ENCODE peak calls at places on chromosomes 1 and 21, in seven cellular contexts. One of them, this sample, is unnamed.

GRCh38 chr1:155466996-155467395 is 95.6 kb downstream of the ASH1L start:
- DNase-seq in stimulated activated CD4-positive, alpha-beta T cell treated with anti-CD3 and anti-CD28 coated beads, Interleukin-1b, Interleukin-23, amount 100 ng/mL, for 24 hours: no peak
- DNase-seq in H9: no peak
- DNase-seq in lower leg skin: no peak
- DNase-seq in MM.1S: no peak
- DNase-seq in ureter: no peak
- DNase-seq in adrenal gland: no peak
- DNase-seq in this sample: no peak

GRCh38 chr1:207227131-207227630 is 94.3 kb upstream of the CD55 start:
- DNase-seq in H9: no peak
- DNase-seq in adrenal gland: no peak
- DNase-seq in stimulated activated CD4-positive, alpha-beta T cell treated with anti-CD3 and anti-CD28 coated beads, Interleukin-1b, Interleukin-23, amount 100 ng/mL, for 24 hours: no peak
- DNase-seq in MM.1S: no peak
- DNase-seq in ureter: no peak
- DNase-seq in lower leg skin: no peak
- DNase-seq in this sample: no peak

GRCh38 chr21:41477641-41478318 is 30.2 kb downstream of the TMPRSS2 start:
- DNase-seq in H9: peak; percentile 73
- DNase-seq in stimulated activated CD4-positive, alpha-beta T cell treated with anti-CD3 and anti-CD28 coated beads, Interleukin-1b, Interleukin-23, amount 100 ng/mL, for 24 hours: no peak
- DNase-seq in adrenal gland: no peak
- DNase-seq in lower leg skin: no peak
- DNase-seq in ureter: no peak
- DNase-seq in MM.1S: peak; percentile 92
- DNase-seq in this sample: peak; percentile 79

GRCh38 chr1:64515427-64515826 is 45.5 kb downstream of the CACHD1 start:
- DNase-seq in adrenal gland: peak; percentile 78
- DNase-seq in ureter: peak; percentile 74
- DNase-seq in lower leg skin: peak; percentile 89
- DNase-seq in MM.1S: no peak
- DNase-seq in H9: no peak
- DNase-seq in stimulated activated CD4-positive, alpha-beta T cell treated with anti-CD3 and anti-CD28 coated beads, Interleukin-1b, Interleukin-23, amount 100 ng/mL, for 24 hours: no peak
- DNase-seq in this sample: peak; percentile 75

GRCh38 chr1:36341626-36342320 is 18.3 kb upstream of the EVA1B start:
- DNase-seq in adrenal gland: no peak
- DNase-seq in MM.1S: no peak
- DNase-seq in stimulated activated CD4-positive, alpha-beta T cell treated with anti-CD3 and anti-CD28 coated beads, Interleukin-1b, Interleukin-23, amount 100 ng/mL, for 24 hours: no peak
- DNase-seq in lower leg skin: no peak
- DNase-seq in ureter: no peak
- DNase-seq in H9: no peak
- DNase-seq in this sample: no peak

GRCh38 chr1:30507391-30508174 is 215.8 kb downstream of the MATN1 start:
- DNase-seq in ureter: no peak
- DNase-seq in lower leg skin: peak; percentile 67
- DNase-seq in H9: no peak
- DNase-seq in adrenal gland: no peak
- DNase-seq in stimulated activated CD4-positive, alpha-beta T cell treated with anti-CD3 and anti-CD28 coated beads, Interleukin-1b, Interleukin-23, amount 100 ng/mL, for 24 hours: no peak
- DNase-seq in MM.1S: no peak
- DNase-seq in this sample: no peak

GRCh38 chr1:22662318-22662717 is 9.3 kb downstream of the C1QB start:
- DNase-seq in MM.1S: no peak
- DNase-seq in adrenal gland: no peak
- DNase-seq in stimulated activated CD4-positive, alpha-beta T cell treated with anti-CD3 and anti-CD28 coated beads, Interleukin-1b, Interleukin-23, amount 100 ng/mL, for 24 hours: no peak
- DNase-seq in H9: peak; percentile 93
- DNase-seq in lower leg skin: no peak
- DNase-seq in ureter: no peak
- DNase-seq in this sample: no peak

GRCh38 chr1:212597495-212597894 is 11.1 kb upstream of the ATF3 start:
- DNase-seq in H9: no peak
- DNase-seq in lower leg skin: no peak
- DNase-seq in adrenal gland: no peak
- DNase-seq in stimulated activated CD4-positive, alpha-beta T cell treated with anti-CD3 and anti-CD28 coated beads, Interleukin-1b, Interleukin-23, amount 100 ng/mL, for 24 hours: no peak
- DNase-seq in ureter: no peak
- DNase-seq in MM.1S: no peak
- DNase-seq in this sample: no peak

GRCh38 chr1:112762541-112763141 is 47.5 kb upstream of the PPM1J start:
- DNase-seq in MM.1S: no peak
- DNase-seq in H9: no peak
- DNase-seq in ureter: peak; percentile 64
- DNase-seq in lower leg skin: no peak
- DNase-seq in adrenal gland: no peak
- DNase-seq in stimulated activated CD4-positive, alpha-beta T cell treated with anti-CD3 and anti-CD28 coated beads, Interleukin-1b, Interleukin-23, amount 100 ng/mL, for 24 hours: no peak
- DNase-seq in this sample: peak; percentile 39

GRCh38 chr1:77900687-77901293 is 12.4 kb downstream of the NEXN start:
- DNase-seq in MM.1S: peak; percentile 31
- DNase-seq in ureter: no peak
- DNase-seq in stimulated activated CD4-positive, alpha-beta T cell treated with anti-CD3 and anti-CD28 coated beads, Interleukin-1b, Interleukin-23, amount 100 ng/mL, for 24 hours: no peak
- DNase-seq in lower leg skin: no peak
- DNase-seq in H9: peak; percentile 47
- DNase-seq in adrenal gland: no peak
- DNase-seq in this sample: peak; percentile 56

GRCh38 chr1:37261129-37261528 is 213.3 kb upstream of the ZC3H12A start:
- DNase-seq in stimulated activated CD4-positive, alpha-beta T cell treated with anti-CD3 and anti-CD28 coated beads, Interleukin-1b, Interleukin-23, amount 100 ng/mL, for 24 hours: no peak
- DNase-seq in ureter: no peak
- DNase-seq in H9: no peak
- DNase-seq in adrenal gland: no peak
- DNase-seq in MM.1S: no peak
- DNase-seq in lower leg skin: no peak
- DNase-seq in this sample: no peak